ENCODE peak calls at places on chromosomes 6 and 20, in six cellular contexts. Y is stimulated activated CD8-positive, alpha-beta memory T cell treated with anti-CD3 and anti-CD28 coated beads, Interleukin-7, amount 100 ng/mL, for 48 hours; S is effector CD4-positive, alpha-beta T cell; Z is aorta; N is fibroblast of pulmonary artery; M is right cardiac atrium. U is an unnamed sample.

GRCh38 chr6:56860466-56860865 is 94.4 kb upstream of the BEND6 start:
- DNase-seq in N (peak; percentile 44), S (no peak), M (no peak), Z (no peak), Y (no peak), U (peak; percentile 27)

GRCh38 chr6:1335367-1336037 is 23.6 kb downstream of the FOXQ1 start:
- DNase-seq in N (peak; percentile 71), Z (no peak), S (no peak), Y (no peak), M (peak; percentile 76), U (no peak)

GRCh38 chr6:143962644-143962929 is 45.5 kb downstream of the PLAGL1 start:
- DNase-seq in Z (no peak), S (no peak), N (peak; percentile 51), M (no peak), Y (no peak), U (peak; percentile 11)

GRCh38 chr6:28337103-28337520 is 1.2 kb upstream of the ZSCAN31 start:
- DNase-seq in S (no peak), Z (no peak), N (no peak), Y (no peak), M (no peak), U (no peak)

GRCh38 chr6:27157461-27158315 is 89.8 kb upstream of the PRSS16 start:
- DNase-seq in M (peak; percentile 86), Y (peak; percentile 71), S (peak; percentile 68), Z (peak; percentile 78), N (peak; percentile 69), U (peak; percentile 90)

GRCh38 chr6:107354470-107354869 is 104.9 kb downstream of the PDSS2 start:
- DNase-seq in S (no peak), Y (no peak), N (no peak), Z (no peak), M (no peak), U (no peak)

GRCh38 chr6:166775180-166775922 is 148.3 kb upstream of the RPS6KA2 start:
- DNase-seq in N (peak; percentile 84), M (peak; percentile 76), Y (peak; percentile 43), S (peak; percentile 57), Z (peak; percentile 62), U (peak; percentile 47)

GRCh38 chr6:111844921-111845320 is 28.3 kb downstream of the FYN start:
- DNase-seq in S (no peak), Z (no peak), N (peak; percentile 30), M (peak; percentile 57), Y (no peak), U (no peak)

GRCh38 chr6:166610104-166610503 is 16.9 kb downstream of the RPS6KA2 start:
- DNase-seq in N (no peak), Z (no peak), S (no peak), Y (no peak), M (no peak), U (no peak)

GRCh38 chr20:62710886-62711702 is 2.5 kb downstream of the NTSR1 start:
- DNase-seq in M (peak; percentile 46), N (no peak), S (no peak), Z (no peak), Y (no peak), U (no peak)

GRCh38 chr20:17816804-17817590 is 117.2 kb downstream of the BANF2 start:
- DNase-seq in S (no peak), N (no peak), M (no peak), Y (no peak), Z (no peak), U (no peak)